ENCODE peak calls at places on chromosomes 2 and 18, in six cellular contexts. M is PC-9; S is neuronal stem cell; G is CD8-positive, alpha-beta memory T cell; W is GM06990; V is fibroblast of mammary gland. C is an unnamed sample.

GRCh38 chr18:72601944-72602343 is 57.8 kb upstream of the CBLN2 start:
- DNase-seq in M (no peak), S (no peak), G (no peak), W (no peak), V (no peak), C (no peak)

GRCh38 chr2:11482473-11483031 is 16.6 kb upstream of the E2F6 start:
- DNase-seq in M (no peak), S (peak), G (no peak), W (no peak), V (no peak), C (no peak)

GRCh38 chr2:24971300-24971549 is 530 bp downstream of the DNAJC27 start:
- DNase-seq in M (no peak), S (no peak), G (no peak), W (no peak), V (no peak), C (no peak)

GRCh38 chr18:14746897-14747296 is 1.1 kb upstream of the ANKRD30B start:
- DNase-seq in M (no peak), S (no peak), G (no peak), W (no peak), V (no peak), C (no peak)

GRCh38 chr2:236863729-236864126 is 222.0 kb upstream of the COPS8 start:
- DNase-seq in M (no peak), S (no peak), G (no peak), W (no peak), V (no peak), C (no peak)

GRCh38 chr2:201151127-201152074 is 31.5 kb upstream of the CASP10 start:
- DNase-seq in M (no peak), S (no peak), G (no peak), W (peak), V (peak), C (peak)

GRCh38 chr2:65514555-65515195 is 82.3 kb upstream of the SPRED2 start:
- DNase-seq in M (no peak), S (no peak), G (no peak), W (peak), V (no peak), C (no peak)

GRCh38 chr2:20452551-20452950 is 5.7 kb downstream of the RHOB start:
- DNase-seq in M (no peak), S (no peak), G (no peak), W (no peak), V (peak), C (no peak)

GRCh38 chr2:65055427-65056214 is 595 bp upstream of the CEP68 start:
- DNase-seq in M (no peak), S (no peak), G (peak), W (no peak), V (no peak), C (no peak)

GRCh38 chr18:32095156-32095555 is 3.5 kb downstream of the RNF138 start:
- DNase-seq in M (no peak), S (no peak), G (no peak), W (no peak), V (no peak), C (no peak)
- H3K4me3 ChIP-seq in M (no peak), S (no peak), G (peak), W (no peak), V (no peak), C (no peak)

GRCh38 chr2:6864938-6865345 is 765 bp downstream of the CMPK2 start:
- DNase-seq in M (no peak), S (no peak), G (peak), W (no peak), V (no peak), C (no peak)

GRCh38 chr2:6865346-6866238 is at the start of gene CMPK2:
- DNase-seq in M (peak), S (peak), G (peak), W (peak), V (peak), C (no peak)

GRCh38 chr2:6863792-6864191 is 1.9 kb downstream of the CMPK2 start:
- DNase-seq in M (no peak), S (no peak), G (no peak), W (no peak), V (no peak), C (no peak)

GRCh38 chr2:6866239-6866745 is 585 bp upstream of the CMPK2 start:
- DNase-seq in M (no peak), S (no peak), G (peak), W (no peak), V (peak), C (no peak)

GRCh38 chr2:6864251-6864758 is 1.4 kb downstream of the CMPK2 start:
- DNase-seq in M (no peak), S (no peak), G (no peak), W (no peak), V (no peak), C (no peak)
- H3K4me3 ChIP-seq in M (no peak), S (no peak), G (peak), W (peak), V (no peak), C (no peak)

DNA sequence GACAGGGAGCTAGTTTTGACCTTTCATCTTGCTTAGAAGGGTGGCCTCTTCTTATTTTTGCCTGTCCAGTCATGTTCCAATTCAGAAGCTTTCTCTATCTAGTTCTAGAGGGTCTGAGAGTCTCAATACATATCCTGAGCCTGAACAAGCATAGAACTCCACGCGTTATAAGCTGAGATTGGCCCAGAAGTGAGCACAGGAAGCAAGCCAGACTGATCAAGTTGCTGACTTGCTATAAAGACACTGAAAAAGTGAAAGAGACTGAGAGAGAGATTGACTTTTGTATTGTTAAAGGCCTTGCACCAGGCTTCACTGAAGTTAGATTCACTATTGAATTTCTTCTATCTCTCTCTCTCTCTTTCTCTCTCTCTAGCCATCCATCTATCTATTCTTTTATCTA is 142.7 kb upstream of the DOCK10 start:
- DNase-seq in M (no peak), S (no peak), G (no peak), W (no peak), V (no peak), C (no peak)
- H3K4me3 ChIP-seq in M (no peak), S (no peak), G (no peak), W (no peak), V (no peak), C (no peak)

DNA sequence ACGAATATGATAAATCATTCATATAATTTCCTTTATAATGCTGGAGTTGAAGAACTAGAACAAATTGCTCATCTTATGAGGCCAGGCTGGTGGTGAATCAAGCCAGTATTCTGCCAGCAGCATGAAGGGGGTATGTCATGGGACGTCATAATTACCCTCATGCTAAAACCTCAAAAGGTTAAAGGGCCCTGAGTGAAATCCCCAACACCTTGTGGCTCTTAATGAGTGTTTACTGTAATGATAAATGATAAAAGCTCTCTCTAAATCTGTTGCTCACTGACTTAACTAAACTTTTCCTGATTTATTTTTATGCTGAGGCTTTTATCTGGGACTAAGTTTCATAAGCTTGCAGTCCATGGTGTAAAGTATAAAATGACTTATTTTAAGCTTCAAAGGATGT is 18.3 kb upstream of the NEDD4L start:
- DNase-seq in M (no peak), S (no peak), G (no peak), W (no peak), V (peak), C (no peak)
- H3K4me3 ChIP-seq in M (no peak), S (no peak), G (no peak), W (no peak), V (no peak), C (no peak)

GRCh38 chr18:75203456-75204261 is 5.3 kb downstream of the PTGR3 start:
- DNase-seq in M (no peak), S (no peak), G (no peak), W (no peak), V (no peak), C (no peak)

GRCh38 chr18:75204978-75205759 is 3.8 kb downstream of the PTGR3 start:
- DNase-seq in M (no peak), S (peak), G (no peak), W (no peak), V (no peak), C (no peak)

GRCh38 chr18:75205760-75206109 is 3.2 kb downstream of the PTGR3 start:
- DNase-seq in M (no peak), S (peak), G (no peak), W (no peak), V (peak), C (no peak)

GRCh38 chr18:75202976-75203375 is 6.0 kb downstream of the PTGR3 start:
- DNase-seq in M (no peak), S (no peak), G (no peak), W (no peak), V (no peak), C (no peak)

DNA sequence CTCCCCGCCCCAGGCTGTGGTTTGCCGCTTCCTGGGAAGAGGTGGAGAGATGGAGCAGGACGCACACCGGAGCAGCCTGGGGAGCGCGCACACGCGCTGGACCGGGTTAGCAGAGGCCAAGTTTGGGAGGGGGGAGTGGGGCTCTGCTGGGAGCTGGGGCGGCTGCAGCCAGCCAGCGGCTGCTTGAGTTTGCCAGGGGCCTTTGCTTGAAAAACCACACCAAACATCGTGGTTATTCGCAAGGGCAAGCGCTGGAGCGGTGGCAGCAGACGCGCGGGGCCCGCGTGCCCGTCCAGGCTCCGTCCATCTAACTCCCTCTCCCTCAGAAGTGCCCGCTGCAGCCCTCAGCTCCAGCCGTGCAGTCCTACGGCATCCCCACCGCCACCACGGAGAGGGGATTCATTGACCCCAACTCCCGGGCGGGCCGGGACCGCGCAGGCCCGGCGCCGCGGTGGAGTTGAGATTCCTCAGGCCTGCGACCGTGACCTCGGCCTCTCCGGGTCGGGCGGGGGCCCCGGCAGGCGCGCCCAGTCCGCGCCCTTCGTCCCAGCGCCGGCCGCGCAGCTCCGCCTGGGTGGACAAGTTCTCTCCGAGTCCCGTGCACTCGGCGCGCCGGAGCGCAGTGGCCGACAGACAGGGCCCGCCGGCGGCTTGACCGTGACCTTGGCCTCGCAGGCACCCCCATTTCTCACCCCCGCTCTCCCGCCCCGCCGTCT is 4.5 kb downstream of the PTGR3 start:
- DNase-seq in M (no peak), S (peak), G (no peak), W (no peak), V (no peak), C (no peak)
- H3K4me3 ChIP-seq in M (no peak), S (no peak), G (no peak), W (no peak), V (peak), C (peak)

GRCh38 chr2:196041786-196042185 is 26.9 kb downstream of the DNAH7 start:
- DNase-seq in M (no peak), S (no peak), G (no peak), W (no peak), V (peak), C (no peak)

GRCh38 chr2:196046123-196046917 is 22.3 kb downstream of the DNAH7 start:
- DNase-seq in M (no peak), S (no peak), G (no peak), W (peak), V (no peak), C (no peak)
- H3K4me3 ChIP-seq in M (no peak), S (no peak), G (no peak), W (no peak), V (no peak), C (no peak)

DNA sequence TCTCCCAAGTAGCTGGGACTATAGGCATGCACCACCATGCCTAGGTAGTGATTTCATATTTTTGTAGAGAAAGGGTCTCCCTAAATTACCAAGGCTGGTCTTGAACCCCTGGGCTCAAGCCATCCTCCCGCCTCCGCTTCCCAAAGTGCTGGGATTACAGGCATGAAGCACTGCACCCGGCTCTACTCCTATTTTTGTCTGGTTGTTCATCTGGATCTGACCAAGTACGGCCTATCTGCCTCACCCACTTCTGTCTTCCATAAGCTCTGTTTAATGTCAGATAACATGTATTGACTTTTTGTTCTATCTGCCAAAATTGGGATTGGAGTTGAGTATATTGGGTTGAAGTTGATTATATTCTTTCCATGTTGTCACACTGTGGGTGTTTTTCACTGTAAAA is 198.4 kb downstream of the AFF3 start:
- DNase-seq in M (no peak), S (no peak), G (no peak), W (no peak), V (no peak), C (no peak)
- H3K4me3 ChIP-seq in M (no peak), S (no peak), G (no peak), W (no peak), V (no peak), C (no peak)